ENCODE peak calls at places on chromosome 16, in eight cellular contexts. T is fibroblast of pulmonary artery; H is fibroblast of the aortic adventitia; C is kidney; D is fibroblast of lung; Y is progenitor cell of endocrine pancreas; N is CD8-positive, alpha-beta T cell; O is retinal pigment epithelial cell. F is an unnamed sample.

GRCh38 chr16:25023541-25023940 is 8.4 kb upstream of the ARHGAP17 start:
- DNase-seq in O (no peak), N (no peak), D (no peak), C (no peak), T (no peak), H (no peak), Y (no peak), F (no peak)

GRCh38 chr16:28880589-28880915 is 2.3 kb downstream of the ATP2A1 start:
- DNase-seq in D (no peak), O (no peak), N (no peak), T (no peak), H (no peak), Y (no peak), C (peak; percentile 71), F (no peak)

GRCh38 chr16:3754304-3754703 is 37.0 kb upstream of the TRAP1 start:
- DNase-seq in T (peak; percentile 36), C (no peak), N (no peak), H (peak; percentile 43), D (no peak), Y (no peak), O (peak; percentile 24), F (no peak)

GRCh38 chr16:72976747-72977064 is 71.2 kb downstream of the ZFHX3 start:
- DNase-seq in T (no peak), H (no peak), Y (no peak), D (no peak), N (no peak), O (no peak), C (no peak), F (no peak)

GRCh38 chr16:35795361-35796029 is 2336.1 kb downstream of the TP53TG3F start:
- DNase-seq in C (peak; percentile 41), T (no peak), O (no peak), D (no peak), N (no peak), Y (no peak), H (no peak), F (no peak)

GRCh38 chr16:12144355-12144754 is 167.8 kb downstream of the SNX29 start:
- DNase-seq in O (no peak), N (no peak), Y (no peak), C (no peak), T (no peak), H (no peak), D (no peak), F (no peak)

GRCh38 chr16:82845076-82845475 is 218.3 kb downstream of the CDH13 start:
- DNase-seq in N (no peak), Y (no peak), T (no peak), C (no peak), H (no peak), O (no peak), D (no peak), F (no peak)

GRCh38 chr16:28219283-28219682 is 7.5 kb upstream of the XPO6 start:
- DNase-seq in N (no peak), T (no peak), D (no peak), Y (no peak), O (peak; percentile 49), C (no peak), H (no peak), F (no peak)

GRCh38 chr16:72910875-72911274 is 137.1 kb downstream of the ZFHX3 start:
- DNase-seq in T (no peak), Y (no peak), N (no peak), O (no peak), H (no peak), C (no peak), D (no peak), F (no peak)

GRCh38 chr16:27138257-27138656 is 65.1 kb upstream of the KDM8 start:
- DNase-seq in N (no peak), T (no peak), Y (no peak), H (no peak), D (no peak), O (no peak), C (no peak), F (no peak)

GRCh38 chr16:81889896-81890634 is 111.0 kb downstream of the PLCG2 start:
- DNase-seq in Y (peak; percentile 51), C (no peak), D (peak; percentile 69), H (peak; percentile 70), N (no peak), O (peak; percentile 24), T (peak; percentile 72), F (no peak)

GRCh38 chr16:3953728-3954410 is 73.4 kb upstream of the CREBBP start:
- DNase-seq in N (no peak), C (peak; percentile 63), T (no peak), H (no peak), O (no peak), D (no peak), Y (no peak), F (no peak)

GRCh38 chr16:1812732-1813163 is 13.9 kb downstream of the HAGH start:
- DNase-seq in Y (no peak), H (peak; percentile 79), O (no peak), T (peak; percentile 89), N (peak; percentile 19), D (peak; percentile 89), C (peak; percentile 84), F (no peak)

DNA sequence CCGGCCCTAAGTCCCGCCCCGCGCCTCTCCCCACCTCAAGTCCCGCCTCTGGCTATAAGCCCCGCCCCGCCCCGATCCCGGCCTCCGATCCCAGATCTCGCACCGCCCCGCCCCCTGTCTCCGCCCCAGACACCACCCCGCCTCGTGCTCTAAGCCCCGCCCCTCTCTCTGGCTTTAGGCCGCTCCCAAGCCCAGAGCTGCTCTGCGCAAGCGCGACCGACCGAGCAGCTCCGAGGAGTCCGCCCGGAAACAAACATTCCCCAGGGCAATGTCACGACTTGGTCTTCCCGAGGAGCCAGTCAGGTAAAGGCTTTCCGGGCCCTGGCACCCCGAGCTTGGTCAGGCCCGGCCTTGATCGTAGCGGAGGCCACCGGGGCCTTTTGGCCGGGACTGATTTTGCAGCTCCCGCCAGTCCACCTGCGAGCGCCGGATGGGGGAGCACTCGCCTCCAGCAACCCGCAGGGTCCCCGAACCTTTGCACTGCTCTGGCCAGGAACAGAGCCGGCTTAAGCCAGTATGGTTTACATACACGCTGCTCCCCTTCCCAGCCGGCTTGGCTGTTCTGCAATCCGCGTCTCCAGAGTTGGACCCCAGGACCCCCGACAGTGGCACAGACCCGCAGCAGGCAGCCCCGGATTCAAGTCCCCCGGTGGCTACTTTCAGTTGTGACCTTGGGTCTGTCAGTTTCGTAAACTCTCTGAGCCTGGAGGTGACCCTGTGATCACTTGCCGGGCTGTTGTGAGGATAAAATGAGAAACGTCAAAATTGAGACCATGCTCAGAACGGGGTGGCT is at the start of gene NUDT7:
- DNase-seq in C (peak; percentile 100), O (peak; percentile 79), D (peak; percentile 97), Y (peak; percentile 97), H (peak; percentile 96), T (peak; percentile 97), N (peak; percentile 97), F (peak; percentile 97)
- TF ChIP-seq CTCF in C (no peak), O (peak; percentile 48), D (no peak), Y (peak; percentile 40), H (peak; percentile 37), T (peak; percentile 16), N (no peak), F (no peak)

GRCh38 chr16:49528564-49529150 is 155.1 kb downstream of the C16orf78 start:
- DNase-seq in Y (no peak), D (peak; percentile 1), O (no peak), H (no peak), N (no peak), C (no peak), T (peak; percentile 11), F (no peak)

GRCh38 chr16:49528035-49528434 is 154.4 kb downstream of the C16orf78 start:
- DNase-seq in D (peak; percentile 15), O (no peak), C (no peak), Y (no peak), H (peak; percentile 49), N (no peak), T (peak; percentile 26), F (no peak)

GRCh38 chr16:49529646-49530045 is 156.0 kb downstream of the C16orf78 start:
- DNase-seq in T (no peak), O (no peak), N (no peak), H (no peak), D (no peak), Y (no peak), C (no peak), F (no peak)

GRCh38 chr16:49526966-49527365 is 153.4 kb downstream of the C16orf78 start:
- DNase-seq in D (no peak), T (no peak), O (no peak), Y (no peak), H (no peak), N (no peak), C (no peak), F (no peak)

DNA sequence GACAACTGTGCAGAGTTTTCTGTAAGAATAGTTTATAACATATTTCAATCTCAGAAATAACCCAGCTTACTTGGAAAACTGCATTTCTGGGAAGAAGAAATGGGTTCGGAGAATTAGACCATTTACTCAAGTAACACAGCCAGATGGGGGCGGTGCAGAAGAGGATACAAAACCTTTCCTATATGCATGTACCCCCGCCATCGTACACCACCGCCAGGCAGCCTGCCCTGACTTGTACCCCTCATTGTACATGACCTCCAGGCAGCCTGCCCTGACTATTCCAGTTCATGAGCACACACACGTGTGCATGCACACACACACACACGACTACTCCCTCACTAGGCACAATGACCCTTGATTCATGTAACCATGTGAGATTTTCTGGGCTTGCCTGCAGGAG is 154.0 kb downstream of the C16orf78 start:
- DNase-seq in O (no peak), N (no peak), T (peak; percentile 4), Y (no peak), C (peak; percentile 77), D (peak; percentile 6), H (peak; percentile 14), F (no peak)
- TF ChIP-seq CTCF in O (no peak), N (no peak), T (no peak), Y (no peak), C (no peak), D (no peak), H (no peak), F (no peak)

GRCh38 chr16:85628651-85629050 is 15.5 kb downstream of the GSE1 start:
- DNase-seq in D (no peak), O (no peak), N (no peak), T (no peak), Y (no peak), H (no peak), C (no peak), F (no peak)
- TF ChIP-seq CTCF in D (no peak), O (no peak), N (no peak), T (no peak), Y (peak; percentile 15), H (no peak), C (no peak), F (no peak)

GRCh38 chr16:84502581-84502980 is 1.9 kb downstream of the MEAK7 start:
- DNase-seq in T (no peak), H (peak; percentile 18), C (no peak), D (no peak), N (no peak), O (no peak), Y (no peak), F (no peak)

GRCh38 chr16:84502075-84502474 is 2.4 kb downstream of the MEAK7 start:
- DNase-seq in N (no peak), C (peak; percentile 49), H (no peak), O (no peak), Y (no peak), T (no peak), D (no peak), F (no peak)

GRCh38 chr16:84505249-84506156 is 1.0 kb upstream of the MEAK7 start:
- DNase-seq in T (no peak), N (no peak), C (no peak), H (no peak), D (no peak), O (no peak), Y (no peak), F (no peak)

GRCh38 chr16:84503751-84504395 is 586 bp downstream of the MEAK7 start:
- DNase-seq in T (no peak), Y (no peak), O (no peak), C (no peak), N (no peak), H (peak; percentile 25), D (no peak), F (no peak)

GRCh38 chr16:84504420-84505248 is at the start of gene MEAK7:
- DNase-seq in C (peak; percentile 99), D (peak; percentile 98), O (peak; percentile 91), Y (peak; percentile 98), H (peak; percentile 98), N (peak; percentile 97), T (peak; percentile 98), F (peak; percentile 96)
- TF ChIP-seq CTCF in C (peak; percentile 7), D (no peak), O (peak; percentile 17), Y (no peak), H (no peak), N (no peak), T (no peak), F (no peak)